ENCODE peak calls at places on chromosomes 5 and 9, in seven cellular contexts. One of them, this sample, is unnamed.

GRCh38 chr9:101486693-101487442 is 46.8 kb upstream of the RNF20 start:
- DNase-seq in NCI-H1436 treated with DMSO at 0.1 percent for 48 hours: no peak
- DNase-seq in CD4-positive, CD25-positive, alpha-beta regulatory T cell: no peak
- DNase-seq in natural killer cell treated with Interleukin-12 subunit alpha and Interleukin-12 subunit beta and Interleukin-15 and Interleukin-18, amount 100 ng/mL, for 72 hours: no peak
- DNase-seq in activated CD4-positive, alpha-beta T cell treated with anti-CD3 and anti-CD28 coated beads, Interleukin-2, amount 50 U/mL, for 48 hours: peak; percentile 23
- DNase-seq in stimulated activated CD4-positive, alpha-beta T cell treated with anti-CD3 and anti-CD28 coated beads, Interleukin-4, amount 100 ng/mL, for 4 hours: no peak
- DNase-seq in effector memory CD8-positive, alpha-beta T cell: no peak
- DNase-seq in this sample: no peak

GRCh38 chr9:96382175-96382574 is 1.3 kb downstream of the SLC35D2 start:
- DNase-seq in NCI-H1436 treated with DMSO at 0.1 percent for 48 hours: no peak
- DNase-seq in activated CD4-positive, alpha-beta T cell treated with anti-CD3 and anti-CD28 coated beads, Interleukin-2, amount 50 U/mL, for 48 hours: no peak
- DNase-seq in CD4-positive, CD25-positive, alpha-beta regulatory T cell: no peak
- DNase-seq in stimulated activated CD4-positive, alpha-beta T cell treated with anti-CD3 and anti-CD28 coated beads, Interleukin-4, amount 100 ng/mL, for 4 hours: no peak
- DNase-seq in natural killer cell treated with Interleukin-12 subunit alpha and Interleukin-12 subunit beta and Interleukin-15 and Interleukin-18, amount 100 ng/mL, for 72 hours: no peak
- DNase-seq in effector memory CD8-positive, alpha-beta T cell: no peak
- DNase-seq in this sample: no peak

GRCh38 chr9:128835246-128836210 is 5.9 kb upstream of the SPOUT1 start:
- DNase-seq in natural killer cell treated with Interleukin-12 subunit alpha and Interleukin-12 subunit beta and Interleukin-15 and Interleukin-18, amount 100 ng/mL, for 72 hours: no peak
- DNase-seq in NCI-H1436 treated with DMSO at 0.1 percent for 48 hours: no peak
- DNase-seq in stimulated activated CD4-positive, alpha-beta T cell treated with anti-CD3 and anti-CD28 coated beads, Interleukin-4, amount 100 ng/mL, for 4 hours: no peak
- DNase-seq in CD4-positive, CD25-positive, alpha-beta regulatory T cell: no peak
- DNase-seq in activated CD4-positive, alpha-beta T cell treated with anti-CD3 and anti-CD28 coated beads, Interleukin-2, amount 50 U/mL, for 48 hours: no peak
- DNase-seq in effector memory CD8-positive, alpha-beta T cell: no peak
- DNase-seq in this sample: no peak

GRCh38 chr9:132645306-132645705 is 24.5 kb downstream of the DDX31 start:
- DNase-seq in stimulated activated CD4-positive, alpha-beta T cell treated with anti-CD3 and anti-CD28 coated beads, Interleukin-4, amount 100 ng/mL, for 4 hours: no peak
- DNase-seq in CD4-positive, CD25-positive, alpha-beta regulatory T cell: no peak
- DNase-seq in effector memory CD8-positive, alpha-beta T cell: no peak
- DNase-seq in activated CD4-positive, alpha-beta T cell treated with anti-CD3 and anti-CD28 coated beads, Interleukin-2, amount 50 U/mL, for 48 hours: no peak
- DNase-seq in natural killer cell treated with Interleukin-12 subunit alpha and Interleukin-12 subunit beta and Interleukin-15 and Interleukin-18, amount 100 ng/mL, for 72 hours: no peak
- DNase-seq in NCI-H1436 treated with DMSO at 0.1 percent for 48 hours: no peak
- DNase-seq in this sample: no peak

GRCh38 chr5:37774912-37775483 is 64.8 kb downstream of the GDNF start:
- DNase-seq in effector memory CD8-positive, alpha-beta T cell: no peak
- DNase-seq in natural killer cell treated with Interleukin-12 subunit alpha and Interleukin-12 subunit beta and Interleukin-15 and Interleukin-18, amount 100 ng/mL, for 72 hours: no peak
- DNase-seq in activated CD4-positive, alpha-beta T cell treated with anti-CD3 and anti-CD28 coated beads, Interleukin-2, amount 50 U/mL, for 48 hours: peak; percentile 31
- DNase-seq in stimulated activated CD4-positive, alpha-beta T cell treated with anti-CD3 and anti-CD28 coated beads, Interleukin-4, amount 100 ng/mL, for 4 hours: no peak
- DNase-seq in NCI-H1436 treated with DMSO at 0.1 percent for 48 hours: no peak
- DNase-seq in CD4-positive, CD25-positive, alpha-beta regulatory T cell: no peak
- DNase-seq in this sample: peak; percentile 33

GRCh38 chr9:99026956-99027298 is 78.0 kb upstream of the TGFBR1 start:
- DNase-seq in natural killer cell treated with Interleukin-12 subunit alpha and Interleukin-12 subunit beta and Interleukin-15 and Interleukin-18, amount 100 ng/mL, for 72 hours: no peak
- DNase-seq in CD4-positive, CD25-positive, alpha-beta regulatory T cell: no peak
- DNase-seq in effector memory CD8-positive, alpha-beta T cell: no peak
- DNase-seq in NCI-H1436 treated with DMSO at 0.1 percent for 48 hours: no peak
- DNase-seq in activated CD4-positive, alpha-beta T cell treated with anti-CD3 and anti-CD28 coated beads, Interleukin-2, amount 50 U/mL, for 48 hours: no peak
- DNase-seq in stimulated activated CD4-positive, alpha-beta T cell treated with anti-CD3 and anti-CD28 coated beads, Interleukin-4, amount 100 ng/mL, for 4 hours: no peak
- DNase-seq in this sample: no peak

GRCh38 chr9:87850405-87850804 is 32.3 kb upstream of the SPATA31E1 start:
- DNase-seq in natural killer cell treated with Interleukin-12 subunit alpha and Interleukin-12 subunit beta and Interleukin-15 and Interleukin-18, amount 100 ng/mL, for 72 hours: no peak
- DNase-seq in activated CD4-positive, alpha-beta T cell treated with anti-CD3 and anti-CD28 coated beads, Interleukin-2, amount 50 U/mL, for 48 hours: no peak
- DNase-seq in CD4-positive, CD25-positive, alpha-beta regulatory T cell: no peak
- DNase-seq in NCI-H1436 treated with DMSO at 0.1 percent for 48 hours: no peak
- DNase-seq in stimulated activated CD4-positive, alpha-beta T cell treated with anti-CD3 and anti-CD28 coated beads, Interleukin-4, amount 100 ng/mL, for 4 hours: no peak
- DNase-seq in effector memory CD8-positive, alpha-beta T cell: no peak
- DNase-seq in this sample: no peak

GRCh38 chr9:137832830-137833590 is 44.6 kb upstream of the CACNA1B start:
- DNase-seq in NCI-H1436 treated with DMSO at 0.1 percent for 48 hours: no peak
- DNase-seq in effector memory CD8-positive, alpha-beta T cell: no peak
- DNase-seq in CD4-positive, CD25-positive, alpha-beta regulatory T cell: no peak
- DNase-seq in natural killer cell treated with Interleukin-12 subunit alpha and Interleukin-12 subunit beta and Interleukin-15 and Interleukin-18, amount 100 ng/mL, for 72 hours: no peak
- DNase-seq in activated CD4-positive, alpha-beta T cell treated with anti-CD3 and anti-CD28 coated beads, Interleukin-2, amount 50 U/mL, for 48 hours: no peak
- DNase-seq in stimulated activated CD4-positive, alpha-beta T cell treated with anti-CD3 and anti-CD28 coated beads, Interleukin-4, amount 100 ng/mL, for 4 hours: no peak
- DNase-seq in this sample: no peak

GRCh38 chr9:90890146-90890545 is 88.5 kb downstream of the SYK start:
- DNase-seq in activated CD4-positive, alpha-beta T cell treated with anti-CD3 and anti-CD28 coated beads, Interleukin-2, amount 50 U/mL, for 48 hours: no peak
- DNase-seq in CD4-positive, CD25-positive, alpha-beta regulatory T cell: no peak
- DNase-seq in natural killer cell treated with Interleukin-12 subunit alpha and Interleukin-12 subunit beta and Interleukin-15 and Interleukin-18, amount 100 ng/mL, for 72 hours: no peak
- DNase-seq in effector memory CD8-positive, alpha-beta T cell: no peak
- DNase-seq in stimulated activated CD4-positive, alpha-beta T cell treated with anti-CD3 and anti-CD28 coated beads, Interleukin-4, amount 100 ng/mL, for 4 hours: no peak
- DNase-seq in NCI-H1436 treated with DMSO at 0.1 percent for 48 hours: no peak
- DNase-seq in this sample: no peak

GRCh38 chr5:90909091-90909503 is 350.5 kb downstream of the ADGRV1 start:
- DNase-seq in stimulated activated CD4-positive, alpha-beta T cell treated with anti-CD3 and anti-CD28 coated beads, Interleukin-4, amount 100 ng/mL, for 4 hours: no peak
- DNase-seq in activated CD4-positive, alpha-beta T cell treated with anti-CD3 and anti-CD28 coated beads, Interleukin-2, amount 50 U/mL, for 48 hours: no peak
- DNase-seq in effector memory CD8-positive, alpha-beta T cell: no peak
- DNase-seq in CD4-positive, CD25-positive, alpha-beta regulatory T cell: no peak
- DNase-seq in NCI-H1436 treated with DMSO at 0.1 percent for 48 hours: no peak
- DNase-seq in natural killer cell treated with Interleukin-12 subunit alpha and Interleukin-12 subunit beta and Interleukin-15 and Interleukin-18, amount 100 ng/mL, for 72 hours: no peak
- DNase-seq in this sample: no peak

GRCh38 chr5:86666981-86667380 is 49.2 kb downstream of the COX7C start:
- DNase-seq in stimulated activated CD4-positive, alpha-beta T cell treated with anti-CD3 and anti-CD28 coated beads, Interleukin-4, amount 100 ng/mL, for 4 hours: no peak
- DNase-seq in activated CD4-positive, alpha-beta T cell treated with anti-CD3 and anti-CD28 coated beads, Interleukin-2, amount 50 U/mL, for 48 hours: no peak
- DNase-seq in CD4-positive, CD25-positive, alpha-beta regulatory T cell: no peak
- DNase-seq in NCI-H1436 treated with DMSO at 0.1 percent for 48 hours: no peak
- DNase-seq in effector memory CD8-positive, alpha-beta T cell: no peak
- DNase-seq in natural killer cell treated with Interleukin-12 subunit alpha and Interleukin-12 subunit beta and Interleukin-15 and Interleukin-18, amount 100 ng/mL, for 72 hours: no peak
- DNase-seq in this sample: no peak

GRCh38 chr5:170262061-170262764 is 29.4 kb downstream of the C5orf58 start:
- DNase-seq in effector memory CD8-positive, alpha-beta T cell: no peak
- DNase-seq in natural killer cell treated with Interleukin-12 subunit alpha and Interleukin-12 subunit beta and Interleukin-15 and Interleukin-18, amount 100 ng/mL, for 72 hours: no peak
- DNase-seq in activated CD4-positive, alpha-beta T cell treated with anti-CD3 and anti-CD28 coated beads, Interleukin-2, amount 50 U/mL, for 48 hours: no peak
- DNase-seq in CD4-positive, CD25-positive, alpha-beta regulatory T cell: peak; percentile 39
- DNase-seq in NCI-H1436 treated with DMSO at 0.1 percent for 48 hours: no peak
- DNase-seq in stimulated activated CD4-positive, alpha-beta T cell treated with anti-CD3 and anti-CD28 coated beads, Interleukin-4, amount 100 ng/mL, for 4 hours: no peak
- DNase-seq in this sample: no peak

GRCh38 chr5:133797167-133797566 is 171.3 kb downstream of the C5orf15 start:
- DNase-seq in CD4-positive, CD25-positive, alpha-beta regulatory T cell: no peak
- DNase-seq in stimulated activated CD4-positive, alpha-beta T cell treated with anti-CD3 and anti-CD28 coated beads, Interleukin-4, amount 100 ng/mL, for 4 hours: no peak
- DNase-seq in effector memory CD8-positive, alpha-beta T cell: no peak
- DNase-seq in natural killer cell treated with Interleukin-12 subunit alpha and Interleukin-12 subunit beta and Interleukin-15 and Interleukin-18, amount 100 ng/mL, for 72 hours: no peak
- DNase-seq in NCI-H1436 treated with DMSO at 0.1 percent for 48 hours: no peak
- DNase-seq in activated CD4-positive, alpha-beta T cell treated with anti-CD3 and anti-CD28 coated beads, Interleukin-2, amount 50 U/mL, for 48 hours: no peak
- DNase-seq in this sample: no peak

GRCh38 chr9:78028926-78029325 is 2.7 kb downstream of the GNAQ start:
- DNase-seq in effector memory CD8-positive, alpha-beta T cell: no peak
- DNase-seq in activated CD4-positive, alpha-beta T cell treated with anti-CD3 and anti-CD28 coated beads, Interleukin-2, amount 50 U/mL, for 48 hours: no peak
- DNase-seq in NCI-H1436 treated with DMSO at 0.1 percent for 48 hours: no peak
- DNase-seq in natural killer cell treated with Interleukin-12 subunit alpha and Interleukin-12 subunit beta and Interleukin-15 and Interleukin-18, amount 100 ng/mL, for 72 hours: no peak
- DNase-seq in stimulated activated CD4-positive, alpha-beta T cell treated with anti-CD3 and anti-CD28 coated beads, Interleukin-4, amount 100 ng/mL, for 4 hours: no peak
- DNase-seq in CD4-positive, CD25-positive, alpha-beta regulatory T cell: no peak
- DNase-seq in this sample: no peak

GRCh38 chr5:66494437-66494836 is 101.8 kb upstream of the MAST4 start:
- DNase-seq in activated CD4-positive, alpha-beta T cell treated with anti-CD3 and anti-CD28 coated beads, Interleukin-2, amount 50 U/mL, for 48 hours: no peak
- DNase-seq in NCI-H1436 treated with DMSO at 0.1 percent for 48 hours: no peak
- DNase-seq in CD4-positive, CD25-positive, alpha-beta regulatory T cell: no peak
- DNase-seq in effector memory CD8-positive, alpha-beta T cell: no peak
- DNase-seq in stimulated activated CD4-positive, alpha-beta T cell treated with anti-CD3 and anti-CD28 coated beads, Interleukin-4, amount 100 ng/mL, for 4 hours: no peak
- DNase-seq in natural killer cell treated with Interleukin-12 subunit alpha and Interleukin-12 subunit beta and Interleukin-15 and Interleukin-18, amount 100 ng/mL, for 72 hours: no peak
- DNase-seq in this sample: no peak

GRCh38 chr9:124260769-124261603 is 3.2 kb downstream of the NEK6 start:
- DNase-seq in activated CD4-positive, alpha-beta T cell treated with anti-CD3 and anti-CD28 coated beads, Interleukin-2, amount 50 U/mL, for 48 hours: no peak
- DNase-seq in natural killer cell treated with Interleukin-12 subunit alpha and Interleukin-12 subunit beta and Interleukin-15 and Interleukin-18, amount 100 ng/mL, for 72 hours: no peak
- DNase-seq in CD4-positive, CD25-positive, alpha-beta regulatory T cell: no peak
- DNase-seq in NCI-H1436 treated with DMSO at 0.1 percent for 48 hours: no peak
- DNase-seq in effector memory CD8-positive, alpha-beta T cell: no peak
- DNase-seq in stimulated activated CD4-positive, alpha-beta T cell treated with anti-CD3 and anti-CD28 coated beads, Interleukin-4, amount 100 ng/mL, for 4 hours: no peak
- DNase-seq in this sample: peak; percentile 88

GRCh38 chr5:44626846-44627245 is 181.9 kb upstream of the MRPS30 start:
- DNase-seq in natural killer cell treated with Interleukin-12 subunit alpha and Interleukin-12 subunit beta and Interleukin-15 and Interleukin-18, amount 100 ng/mL, for 72 hours: no peak
- DNase-seq in activated CD4-positive, alpha-beta T cell treated with anti-CD3 and anti-CD28 coated beads, Interleukin-2, amount 50 U/mL, for 48 hours: no peak
- DNase-seq in effector memory CD8-positive, alpha-beta T cell: no peak
- DNase-seq in CD4-positive, CD25-positive, alpha-beta regulatory T cell: no peak
- DNase-seq in NCI-H1436 treated with DMSO at 0.1 percent for 48 hours: no peak
- DNase-seq in stimulated activated CD4-positive, alpha-beta T cell treated with anti-CD3 and anti-CD28 coated beads, Interleukin-4, amount 100 ng/mL, for 4 hours: no peak
- DNase-seq in this sample: no peak

GRCh38 chr9:131018621-131019020 is 9.6 kb downstream of the LAMC3 start:
- DNase-seq in stimulated activated CD4-positive, alpha-beta T cell treated with anti-CD3 and anti-CD28 coated beads, Interleukin-4, amount 100 ng/mL, for 4 hours: no peak
- DNase-seq in NCI-H1436 treated with DMSO at 0.1 percent for 48 hours: no peak
- DNase-seq in effector memory CD8-positive, alpha-beta T cell: no peak
- DNase-seq in natural killer cell treated with Interleukin-12 subunit alpha and Interleukin-12 subunit beta and Interleukin-15 and Interleukin-18, amount 100 ng/mL, for 72 hours: no peak
- DNase-seq in CD4-positive, CD25-positive, alpha-beta regulatory T cell: no peak
- DNase-seq in activated CD4-positive, alpha-beta T cell treated with anti-CD3 and anti-CD28 coated beads, Interleukin-2, amount 50 U/mL, for 48 hours: no peak
- DNase-seq in this sample: no peak

GRCh38 chr9:129436751-129437625 is 183.9 kb downstream of the C9orf50 start:
- DNase-seq in NCI-H1436 treated with DMSO at 0.1 percent for 48 hours: no peak
- DNase-seq in activated CD4-positive, alpha-beta T cell treated with anti-CD3 and anti-CD28 coated beads, Interleukin-2, amount 50 U/mL, for 48 hours: no peak
- DNase-seq in CD4-positive, CD25-positive, alpha-beta regulatory T cell: no peak
- DNase-seq in effector memory CD8-positive, alpha-beta T cell: peak; percentile 34
- DNase-seq in natural killer cell treated with Interleukin-12 subunit alpha and Interleukin-12 subunit beta and Interleukin-15 and Interleukin-18, amount 100 ng/mL, for 72 hours: no peak
- DNase-seq in stimulated activated CD4-positive, alpha-beta T cell treated with anti-CD3 and anti-CD28 coated beads, Interleukin-4, amount 100 ng/mL, for 4 hours: peak; percentile 48
- DNase-seq in this sample: no peak

GRCh38 chr5:173303878-173304590 is 24.2 kb downstream of the STC2 start:
- DNase-seq in activated CD4-positive, alpha-beta T cell treated with anti-CD3 and anti-CD28 coated beads, Interleukin-2, amount 50 U/mL, for 48 hours: no peak
- DNase-seq in effector memory CD8-positive, alpha-beta T cell: no peak
- DNase-seq in natural killer cell treated with Interleukin-12 subunit alpha and Interleukin-12 subunit beta and Interleukin-15 and Interleukin-18, amount 100 ng/mL, for 72 hours: peak; percentile 38
- DNase-seq in CD4-positive, CD25-positive, alpha-beta regulatory T cell: no peak
- DNase-seq in stimulated activated CD4-positive, alpha-beta T cell treated with anti-CD3 and anti-CD28 coated beads, Interleukin-4, amount 100 ng/mL, for 4 hours: no peak
- DNase-seq in NCI-H1436 treated with DMSO at 0.1 percent for 48 hours: no peak
- DNase-seq in this sample: no peak

GRCh38 chr5:178129296-178129695 is 1.5 kb upstream of the RMND5B start:
- DNase-seq in activated CD4-positive, alpha-beta T cell treated with anti-CD3 and anti-CD28 coated beads, Interleukin-2, amount 50 U/mL, for 48 hours: no peak
- DNase-seq in effector memory CD8-positive, alpha-beta T cell: no peak
- DNase-seq in natural killer cell treated with Interleukin-12 subunit alpha and Interleukin-12 subunit beta and Interleukin-15 and Interleukin-18, amount 100 ng/mL, for 72 hours: no peak
- DNase-seq in CD4-positive, CD25-positive, alpha-beta regulatory T cell: no peak
- DNase-seq in NCI-H1436 treated with DMSO at 0.1 percent for 48 hours: no peak
- DNase-seq in stimulated activated CD4-positive, alpha-beta T cell treated with anti-CD3 and anti-CD28 coated beads, Interleukin-4, amount 100 ng/mL, for 4 hours: no peak
- DNase-seq in this sample: no peak

GRCh38 chr5:146633273-146633672 is 117.3 kb upstream of the GPR151 start:
- DNase-seq in CD4-positive, CD25-positive, alpha-beta regulatory T cell: no peak
- DNase-seq in natural killer cell treated with Interleukin-12 subunit alpha and Interleukin-12 subunit beta and Interleukin-15 and Interleukin-18, amount 100 ng/mL, for 72 hours: no peak
- DNase-seq in stimulated activated CD4-positive, alpha-beta T cell treated with anti-CD3 and anti-CD28 coated beads, Interleukin-4, amount 100 ng/mL, for 4 hours: no peak
- DNase-seq in activated CD4-positive, alpha-beta T cell treated with anti-CD3 and anti-CD28 coated beads, Interleukin-2, amount 50 U/mL, for 48 hours: no peak
- DNase-seq in effector memory CD8-positive, alpha-beta T cell: no peak
- DNase-seq in NCI-H1436 treated with DMSO at 0.1 percent for 48 hours: no peak
- DNase-seq in this sample: no peak

GRCh38 chr5:41707853-41708603 is 162.2 kb downstream of the OXCT1 start:
- DNase-seq in natural killer cell treated with Interleukin-12 subunit alpha and Interleukin-12 subunit beta and Interleukin-15 and Interleukin-18, amount 100 ng/mL, for 72 hours: no peak
- DNase-seq in effector memory CD8-positive, alpha-beta T cell: no peak
- DNase-seq in activated CD4-positive, alpha-beta T cell treated with anti-CD3 and anti-CD28 coated beads, Interleukin-2, amount 50 U/mL, for 48 hours: no peak
- DNase-seq in stimulated activated CD4-positive, alpha-beta T cell treated with anti-CD3 and anti-CD28 coated beads, Interleukin-4, amount 100 ng/mL, for 4 hours: no peak
- DNase-seq in NCI-H1436 treated with DMSO at 0.1 percent for 48 hours: peak; percentile 4
- DNase-seq in CD4-positive, CD25-positive, alpha-beta regulatory T cell: no peak
- DNase-seq in this sample: no peak

GRCh38 chr9:35604578-35605335 is at the start of gene TESK1:
- DNase-seq in CD4-positive, CD25-positive, alpha-beta regulatory T cell: peak; percentile 78
- DNase-seq in effector memory CD8-positive, alpha-beta T cell: peak; percentile 74
- DNase-seq in NCI-H1436 treated with DMSO at 0.1 percent for 48 hours: no peak
- DNase-seq in stimulated activated CD4-positive, alpha-beta T cell treated with anti-CD3 and anti-CD28 coated beads, Interleukin-4, amount 100 ng/mL, for 4 hours: peak; percentile 80
- DNase-seq in activated CD4-positive, alpha-beta T cell treated with anti-CD3 and anti-CD28 coated beads, Interleukin-2, amount 50 U/mL, for 48 hours: peak; percentile 86
- DNase-seq in natural killer cell treated with Interleukin-12 subunit alpha and Interleukin-12 subunit beta and Interleukin-15 and Interleukin-18, amount 100 ng/mL, for 72 hours: peak; percentile 93
- DNase-seq in this sample: no peak

GRCh38 chr9:135804588-135805421 is 102.5 kb downstream of the CAMSAP1 start:
- DNase-seq in stimulated activated CD4-positive, alpha-beta T cell treated with anti-CD3 and anti-CD28 coated beads, Interleukin-4, amount 100 ng/mL, for 4 hours: no peak
- DNase-seq in effector memory CD8-positive, alpha-beta T cell: no peak
- DNase-seq in activated CD4-positive, alpha-beta T cell treated with anti-CD3 and anti-CD28 coated beads, Interleukin-2, amount 50 U/mL, for 48 hours: no peak
- DNase-seq in natural killer cell treated with Interleukin-12 subunit alpha and Interleukin-12 subunit beta and Interleukin-15 and Interleukin-18, amount 100 ng/mL, for 72 hours: peak; percentile 56
- DNase-seq in CD4-positive, CD25-positive, alpha-beta regulatory T cell: no peak
- DNase-seq in NCI-H1436 treated with DMSO at 0.1 percent for 48 hours: no peak
- DNase-seq in this sample: no peak

GRCh38 chr9:9091387-9091786 is 1291.8 kb upstream of the DMAC1 start:
- DNase-seq in activated CD4-positive, alpha-beta T cell treated with anti-CD3 and anti-CD28 coated beads, Interleukin-2, amount 50 U/mL, for 48 hours: no peak
- DNase-seq in NCI-H1436 treated with DMSO at 0.1 percent for 48 hours: no peak
- DNase-seq in natural killer cell treated with Interleukin-12 subunit alpha and Interleukin-12 subunit beta and Interleukin-15 and Interleukin-18, amount 100 ng/mL, for 72 hours: no peak
- DNase-seq in CD4-positive, CD25-positive, alpha-beta regulatory T cell: no peak
- DNase-seq in effector memory CD8-positive, alpha-beta T cell: no peak
- DNase-seq in stimulated activated CD4-positive, alpha-beta T cell treated with anti-CD3 and anti-CD28 coated beads, Interleukin-4, amount 100 ng/mL, for 4 hours: no peak
- DNase-seq in this sample: no peak

GRCh38 chr9:129656795-129657390 is 8.6 kb upstream of the PRRX2 start:
- DNase-seq in activated CD4-positive, alpha-beta T cell treated with anti-CD3 and anti-CD28 coated beads, Interleukin-2, amount 50 U/mL, for 48 hours: no peak
- DNase-seq in effector memory CD8-positive, alpha-beta T cell: no peak
- DNase-seq in CD4-positive, CD25-positive, alpha-beta regulatory T cell: no peak
- DNase-seq in NCI-H1436 treated with DMSO at 0.1 percent for 48 hours: no peak
- DNase-seq in stimulated activated CD4-positive, alpha-beta T cell treated with anti-CD3 and anti-CD28 coated beads, Interleukin-4, amount 100 ng/mL, for 4 hours: no peak
- DNase-seq in natural killer cell treated with Interleukin-12 subunit alpha and Interleukin-12 subunit beta and Interleukin-15 and Interleukin-18, amount 100 ng/mL, for 72 hours: no peak
- DNase-seq in this sample: no peak

GRCh38 chr5:116419258-116419657 is 155.4 kb downstream of the SEMA6A start:
- DNase-seq in natural killer cell treated with Interleukin-12 subunit alpha and Interleukin-12 subunit beta and Interleukin-15 and Interleukin-18, amount 100 ng/mL, for 72 hours: no peak
- DNase-seq in CD4-positive, CD25-positive, alpha-beta regulatory T cell: no peak
- DNase-seq in effector memory CD8-positive, alpha-beta T cell: no peak
- DNase-seq in stimulated activated CD4-positive, alpha-beta T cell treated with anti-CD3 and anti-CD28 coated beads, Interleukin-4, amount 100 ng/mL, for 4 hours: no peak
- DNase-seq in NCI-H1436 treated with DMSO at 0.1 percent for 48 hours: no peak
- DNase-seq in activated CD4-positive, alpha-beta T cell treated with anti-CD3 and anti-CD28 coated beads, Interleukin-2, amount 50 U/mL, for 48 hours: no peak
- DNase-seq in this sample: no peak

GRCh38 chr5:151086905-151087360 is 6.1 kb upstream of the TNIP1 start:
- DNase-seq in stimulated activated CD4-positive, alpha-beta T cell treated with anti-CD3 and anti-CD28 coated beads, Interleukin-4, amount 100 ng/mL, for 4 hours: peak; percentile 66
- DNase-seq in natural killer cell treated with Interleukin-12 subunit alpha and Interleukin-12 subunit beta and Interleukin-15 and Interleukin-18, amount 100 ng/mL, for 72 hours: peak; percentile 87
- DNase-seq in activated CD4-positive, alpha-beta T cell treated with anti-CD3 and anti-CD28 coated beads, Interleukin-2, amount 50 U/mL, for 48 hours: peak; percentile 75
- DNase-seq in CD4-positive, CD25-positive, alpha-beta regulatory T cell: peak; percentile 70
- DNase-seq in effector memory CD8-positive, alpha-beta T cell: peak; percentile 59
- DNase-seq in NCI-H1436 treated with DMSO at 0.1 percent for 48 hours: no peak
- DNase-seq in this sample: no peak

GRCh38 chr5:81830602-81831001 is 79.7 kb upstream of the SSBP2 start:
- DNase-seq in CD4-positive, CD25-positive, alpha-beta regulatory T cell: no peak
- DNase-seq in activated CD4-positive, alpha-beta T cell treated with anti-CD3 and anti-CD28 coated beads, Interleukin-2, amount 50 U/mL, for 48 hours: no peak
- DNase-seq in NCI-H1436 treated with DMSO at 0.1 percent for 48 hours: no peak
- DNase-seq in effector memory CD8-positive, alpha-beta T cell: no peak
- DNase-seq in stimulated activated CD4-positive, alpha-beta T cell treated with anti-CD3 and anti-CD28 coated beads, Interleukin-4, amount 100 ng/mL, for 4 hours: no peak
- DNase-seq in natural killer cell treated with Interleukin-12 subunit alpha and Interleukin-12 subunit beta and Interleukin-15 and Interleukin-18, amount 100 ng/mL, for 72 hours: no peak
- DNase-seq in this sample: no peak

GRCh38 chr5:97528941-97529340 is 345.9 kb upstream of the RIOK2 start:
- DNase-seq in NCI-H1436 treated with DMSO at 0.1 percent for 48 hours: no peak
- DNase-seq in natural killer cell treated with Interleukin-12 subunit alpha and Interleukin-12 subunit beta and Interleukin-15 and Interleukin-18, amount 100 ng/mL, for 72 hours: no peak
- DNase-seq in activated CD4-positive, alpha-beta T cell treated with anti-CD3 and anti-CD28 coated beads, Interleukin-2, amount 50 U/mL, for 48 hours: no peak
- DNase-seq in stimulated activated CD4-positive, alpha-beta T cell treated with anti-CD3 and anti-CD28 coated beads, Interleukin-4, amount 100 ng/mL, for 4 hours: no peak
- DNase-seq in CD4-positive, CD25-positive, alpha-beta regulatory T cell: no peak
- DNase-seq in effector memory CD8-positive, alpha-beta T cell: no peak
- DNase-seq in this sample: no peak

This sample was measured in HL-60.